ENCODE peak calls at places on chromosomes 16 and 17, in four cellular contexts. V is NCI-H2081; P is activated CD4-positive, CD25-positive, alpha-beta regulatory T cell treated with anti-CD3 and anti-CD28 coated beads, Interleukin-2, amount 50 U/mL, for 16 hours; C is NCI-H1048. D is an unnamed sample.

GRCh38 chr16:66695935-66696668 is 441 bp downstream of the CMTM4 start:
- DNase-seq in V (peak; percentile 21), P (no peak), C (no peak), D (peak; percentile 14)

GRCh38 chr16:648071-648785 is 937 bp upstream of the WDR90 start:
- DNase-seq in V (peak; percentile 47), P (no peak), C (no peak), D (no peak)

GRCh38 chr16:74468807-74469511 is 47.7 kb upstream of the CLEC18B start:
- DNase-seq in V (no peak), P (no peak), C (no peak), D (no peak)

GRCh38 chr17:5203908-5204294 is 12.2 kb upstream of the ZNF594 start:
- DNase-seq in V (no peak), P (no peak), C (no peak), D (no peak)

GRCh38 chr17:37791985-37792384 is 47.1 kb upstream of the HNF1B start:
- DNase-seq in V (no peak), P (no peak), C (no peak), D (no peak)

GRCh38 chr17:82807101-82807500 is 32.7 kb downstream of the ZNF750 start:
- DNase-seq in V (no peak), P (no peak), C (no peak), D (no peak)

GRCh38 chr16:63628812-63629211 is 1493.1 kb downstream of the CDH11 start:
- DNase-seq in V (no peak), P (no peak), C (no peak), D (no peak)

GRCh38 chr17:29148790-29149430 is 31.3 kb downstream of the MYO18A start:
- DNase-seq in V (peak; percentile 80), P (peak; percentile 80), C (no peak), D (peak; percentile 93)

GRCh38 chr17:17018021-17018441 is 24.2 kb upstream of the MPRIP start:
- DNase-seq in V (no peak), P (no peak), C (no peak), D (no peak)

GRCh38 chr16:89033796-89034572 is 57.0 kb upstream of the CBFA2T3 start:
- DNase-seq in V (no peak), P (no peak), C (no peak), D (no peak)